ENCODE peak calls at places on chromosomes 7 and 10, in seven cellular contexts. E, O, P, L, C, F and T are unnamed samples.
A peak's percentile ranks its signal among the peaks of the same experiment; 100 is the strongest.

GRCh38 chr7:134907639-134908038 is 78.7 kb upstream of the AGBL3 start:
- DNase-seq in E (no peak), O (no peak), P (no peak), L (peak; percentile 62), C (no peak), F (no peak), T (no peak)

GRCh38 chr10:31808258-31809218 is 120.1 kb downstream of the ARHGAP12 start:
- DNase-seq in E (no peak), O (no peak), P (no peak), L (no peak), C (peak; percentile 72), F (peak; percentile 11), T (no peak)

GRCh38 chr10:115417585-115418265 is 324.6 kb downstream of the ATRNL1 start:
- DNase-seq in E (peak; percentile 10), O (no peak), P (peak; percentile 58), L (no peak), C (peak; percentile 44), F (peak; percentile 8), T (peak; percentile 21)

GRCh38 chr10:129911451-129912160 is 52.5 kb downstream of the EBF3 start:
- DNase-seq in E (no peak), O (no peak), P (no peak), L (no peak), C (no peak), F (no peak), T (no peak)

GRCh38 chr7:46764100-46764941 is 817.6 kb downstream of the TNS3 start:
- DNase-seq in E (peak; percentile 54), O (peak; percentile 44), P (no peak), L (no peak), C (peak; percentile 72), F (no peak), T (no peak)

GRCh38 chr7:909358-910329 is 33.3 kb downstream of the GET4 start:
- DNase-seq in E (peak; percentile 50), O (peak; percentile 52), P (no peak), L (peak; percentile 73), C (peak; percentile 87), F (peak; percentile 75), T (peak; percentile 89)

GRCh38 chr10:63614371-63614891 is 93.2 kb downstream of the REEP3 start:
- DNase-seq in E (no peak), O (no peak), P (no peak), L (no peak), C (no peak), F (no peak), T (no peak)

GRCh38 chr7:120856621-120857352 is 1.2 kb downstream of the TSPAN12 start:
- DNase-seq in E (peak; percentile 29), O (no peak), P (peak; percentile 79), L (peak; percentile 34), C (peak; percentile 66), F (peak; percentile 38), T (peak; percentile 72)

GRCh38 chr10:52409928-52410327 is 95.8 kb downstream of the DKK1 start:
- DNase-seq in E (no peak), O (no peak), P (no peak), L (no peak), C (no peak), F (no peak), T (no peak)

GRCh38 chr7:6589829-6590644 is at the start of gene INTS15:
- DNase-seq in E (peak; percentile 65), O (peak; percentile 84), P (peak; percentile 87), L (peak; percentile 89), C (peak; percentile 81), F (peak; percentile 84), T (peak; percentile 97)

GRCh38 chr7:76318488-76319353 is 16.2 kb downstream of the HSPB1 start:
- DNase-seq in E (peak; percentile 95), O (peak; percentile 73), P (no peak), L (peak; percentile 84), C (peak; percentile 91), F (peak; percentile 86), T (peak; percentile 78)

GRCh38 chr7:73705551-73705920 is 13.9 kb downstream of the STX1A start:
- DNase-seq in E (no peak), O (no peak), P (no peak), L (no peak), C (no peak), F (no peak), T (no peak)

GRCh38 chr10:96919785-96920425 is 87.8 kb downstream of the LCOR start:
- DNase-seq in E (no peak), O (no peak), P (no peak), L (no peak), C (no peak), F (no peak), T (no peak)

GRCh38 chr10:112287844-112288243 is 4.6 kb downstream of the TECTB start:
- DNase-seq in E (no peak), O (no peak), P (no peak), L (no peak), C (no peak), F (no peak), T (no peak)

GRCh38 chr10:21318768-21319167 is 206.7 kb downstream of the SKIDA1 start:
- DNase-seq in E (no peak), O (no peak), P (no peak), L (peak; percentile 58), C (no peak), F (no peak), T (no peak)

GRCh38 chr7:151930026-151930653 is 26.1 kb upstream of the GALNTL5 start:
- DNase-seq in E (no peak), O (no peak), P (no peak), L (no peak), C (no peak), F (no peak), T (peak; percentile 69)

GRCh38 chr7:46713868-46714596 is 793.0 kb upstream of the IGFBP3 start:
- DNase-seq in E (no peak), O (peak; percentile 90), P (no peak), L (no peak), C (no peak), F (peak; percentile 77), T (no peak)

GRCh38 chr10:77393821-77394501 is 243.6 kb downstream of the KCNMA1 start:
- DNase-seq in E (no peak), O (no peak), P (no peak), L (no peak), C (no peak), F (no peak), T (no peak)

GRCh38 chr7:128398016-128398840 is 11.6 kb downstream of the IMPDH1 start:
- DNase-seq in E (peak; percentile 74), O (peak; percentile 71), P (peak; percentile 92), L (peak; percentile 79), C (peak; percentile 80), F (peak; percentile 69), T (no peak)

GRCh38 chr10:88565072-88565471 is 18.0 kb downstream of the RNLS start:
- DNase-seq in E (peak; percentile 15), O (no peak), P (no peak), L (no peak), C (no peak), F (no peak), T (no peak)

GRCh38 chr7:31882187-31882586 is 188.0 kb downstream of the PDE1C start:
- DNase-seq in E (no peak), O (no peak), P (no peak), L (no peak), C (no peak), F (no peak), T (no peak)

GRCh38 chr10:79442171-79443040 is 3.0 kb downstream of the ZCCHC24 start:
- DNase-seq in E (no peak), O (no peak), P (no peak), L (no peak), C (no peak), F (no peak), T (no peak)

GRCh38 chr7:33157781-33158180 is 28.4 kb downstream of the BBS9 start:
- DNase-seq in E (no peak), O (no peak), P (no peak), L (no peak), C (no peak), F (no peak), T (no peak)

GRCh38 chr7:119465798-119466305 is 807.1 kb upstream of the KCND2 start:
- DNase-seq in E (no peak), O (peak; percentile 31), P (no peak), L (no peak), C (no peak), F (no peak), T (no peak)

GRCh38 chr7:475951-476441 is 43.6 kb downstream of the PDGFA start:
- DNase-seq in E (no peak), O (peak; percentile 25), P (no peak), L (peak; percentile 15), C (peak; percentile 62), F (no peak), T (peak; percentile 57)

GRCh38 chr7:7820939-7821338 is 102.5 kb upstream of the RPA3 start:
- DNase-seq in E (no peak), O (no peak), P (no peak), L (no peak), C (no peak), F (no peak), T (no peak)

GRCh38 chr7:140200102-140200989 is 23.6 kb upstream of the KDM7A start:
- DNase-seq in E (peak; percentile 86), O (peak; percentile 77), P (no peak), L (no peak), C (peak; percentile 83), F (peak; percentile 57), T (no peak)
- TF ChIP-seq EP300 in E (no peak), O (no peak), P (no peak), L (no peak), C (no peak), F (no peak), T (no peak)

GRCh38 chr10:102673961-102674511 is 29.8 kb downstream of the TRIM8 start:
- DNase-seq in E (no peak), O (peak; percentile 44), P (no peak), L (peak; percentile 68), C (peak; percentile 82), F (peak; percentile 47), T (peak; percentile 76)
- TF ChIP-seq EP300 in E (no peak), O (no peak), P (no peak), L (no peak), C (no peak), F (no peak), T (no peak)

DNA sequence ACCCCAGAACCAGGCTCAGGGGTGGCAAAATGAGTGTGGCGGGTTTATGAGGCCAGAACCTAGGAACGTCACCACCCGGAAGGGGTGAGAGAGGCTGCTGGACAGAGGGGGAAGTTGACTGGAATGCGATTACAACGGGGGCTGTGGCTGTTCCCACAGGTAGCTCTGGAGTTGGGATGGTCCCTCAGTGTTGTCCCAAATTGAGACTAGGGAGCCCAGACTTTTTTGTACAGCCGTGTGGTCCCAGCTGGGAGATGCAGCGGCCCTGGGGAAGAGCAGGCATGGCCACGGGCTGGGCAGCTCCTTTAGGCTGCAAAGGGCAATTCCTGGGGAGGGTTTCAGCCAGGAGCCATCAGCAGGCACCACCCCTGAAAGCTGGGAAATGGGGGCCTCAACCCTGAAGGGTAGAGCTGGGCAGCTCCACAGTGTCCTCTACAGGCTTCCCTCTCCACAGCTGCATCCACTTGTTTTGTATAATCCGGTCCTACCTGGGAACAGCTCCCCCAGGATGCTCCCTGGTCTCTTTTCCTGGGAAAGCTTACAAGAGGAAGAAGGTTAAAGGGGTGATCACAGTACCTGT is 11.0 kb upstream of the GDF10 start:
- DNase-seq in E (no peak), O (no peak), P (no peak), L (peak; percentile 13), C (peak; percentile 47), F (no peak), T (no peak)
- TF ChIP-seq EP300 in E (no peak), O (no peak), P (no peak), L (no peak), C (no peak), F (no peak), T (no peak)

GRCh38 chr7:41152179-41152678 is 550.7 kb downstream of the INHBA start:
- DNase-seq in E (no peak), O (no peak), P (no peak), L (no peak), C (no peak), F (no peak), T (no peak)
- TF ChIP-seq EP300 in E (no peak), O (no peak), P (no peak), L (no peak), C (no peak), F (no peak), T (no peak)

GRCh38 chr10:6729071-6729773 is 149.1 kb upstream of the PRKCQ start:
- DNase-seq in E (peak; percentile 54), O (no peak), P (no peak), L (no peak), C (no peak), F (no peak), T (no peak)
- TF ChIP-seq EP300 in E (no peak), O (no peak), P (no peak), L (no peak), C (no peak), F (no peak), T (no peak)